ENCODE peak calls at places on chromosome 21, in six cellular contexts. One of them, this sample, is unnamed. For H3K9me3, the result is how much of the 10 kb centered on the place peaks cover.

GRCh38 chr21:28927122-28927521 is 65.6 kb downstream of the LTN1 start:
- DNase-seq in H9: no peak
- DNase-seq in CD8-positive, alpha-beta memory T cell: no peak
- DNase-seq in kidney: no peak
- DNase-seq in neural progenitor cell: no peak
- DNase-seq in IMR-90: no peak
- DNase-seq in this sample: no peak

GRCh38 chr21:46226146-46226545 is 2.4 kb downstream of the LSS start:
- DNase-seq in H9: no peak
- DNase-seq in CD8-positive, alpha-beta memory T cell: no peak
- DNase-seq in kidney: no peak
- DNase-seq in neural progenitor cell: no peak
- DNase-seq in IMR-90: peak
- DNase-seq in this sample: no peak

GRCh38 chr21:32597205-32597604 is 11.9 kb upstream of the TCP10L start:
- DNase-seq in H9: no peak
- DNase-seq in CD8-positive, alpha-beta memory T cell: no peak
- DNase-seq in kidney: no peak
- DNase-seq in neural progenitor cell: no peak
- DNase-seq in IMR-90: peak
- DNase-seq in this sample: no peak

GRCh38 chr21:46617267-46618051 is 12.6 kb upstream of the S100B start:
- DNase-seq in H9: no peak
- DNase-seq in CD8-positive, alpha-beta memory T cell: no peak
- DNase-seq in kidney: no peak
- DNase-seq in neural progenitor cell: no peak
- DNase-seq in IMR-90: peak
- DNase-seq in this sample: no peak

GRCh38 chr21:45086342-45086958 is 12.1 kb downstream of the ADARB1 start:
- DNase-seq in H9: no peak
- DNase-seq in CD8-positive, alpha-beta memory T cell: no peak
- DNase-seq in kidney: no peak
- DNase-seq in neural progenitor cell: no peak
- DNase-seq in IMR-90: no peak
- DNase-seq in this sample: no peak

GRCh38 chr21:33121715-33122475 is 52.0 kb downstream of the OLIG1 start:
- DNase-seq in H9: peak
- DNase-seq in CD8-positive, alpha-beta memory T cell: no peak
- DNase-seq in kidney: no peak
- DNase-seq in neural progenitor cell: peak
- DNase-seq in IMR-90: peak
- DNase-seq in this sample: peak

GRCh38 chr21:31665397-31665796 is 5.9 kb downstream of the SOD1 start:
- DNase-seq in H9: peak
- DNase-seq in CD8-positive, alpha-beta memory T cell: no peak
- DNase-seq in kidney: no peak
- DNase-seq in neural progenitor cell: no peak
- DNase-seq in IMR-90: peak
- DNase-seq in this sample: no peak

GRCh38 chr21:46662367-46662654 is 26.8 kb downstream of the PRMT2 start:
- DNase-seq in H9: no peak
- DNase-seq in CD8-positive, alpha-beta memory T cell: no peak
- DNase-seq in kidney: peak
- DNase-seq in neural progenitor cell: no peak
- DNase-seq in IMR-90: no peak
- DNase-seq in this sample: no peak

GRCh38 chr21:46161800-46162592 is 6.6 kb upstream of the FTCD start:
- DNase-seq in H9: no peak
- DNase-seq in CD8-positive, alpha-beta memory T cell: no peak
- DNase-seq in kidney: peak
- DNase-seq in neural progenitor cell: peak
- DNase-seq in IMR-90: no peak
- DNase-seq in this sample: no peak

GRCh38 chr21:30497065-30497464 is at the start of gene KRTAP19-4:
- DNase-seq in H9: no peak
- DNase-seq in CD8-positive, alpha-beta memory T cell: no peak
- DNase-seq in kidney: no peak
- DNase-seq in neural progenitor cell: no peak
- DNase-seq in IMR-90: no peak
- DNase-seq in this sample: no peak

DNA sequence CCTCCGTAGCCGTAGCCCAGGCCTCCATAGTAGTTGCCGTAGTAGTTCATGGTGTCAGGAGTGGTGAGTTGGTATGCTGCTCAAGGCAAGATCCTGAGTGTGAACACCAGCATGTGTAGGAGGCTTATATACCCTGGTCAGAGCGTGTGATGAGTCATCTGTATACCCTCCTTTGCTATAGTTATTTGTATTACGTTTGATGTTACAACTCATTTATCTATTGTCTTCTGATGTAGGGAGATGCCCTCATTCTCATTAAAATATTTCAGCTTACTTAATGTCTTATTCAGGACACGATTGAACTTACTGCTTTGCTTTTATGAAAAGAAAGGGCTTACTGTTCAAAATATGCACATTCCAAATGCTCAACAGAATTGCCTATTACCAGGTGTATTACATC is at the start of gene KRTAP19-5:
- DNase-seq in H9: no peak
- DNase-seq in CD8-positive, alpha-beta memory T cell: no peak
- DNase-seq in kidney: no peak
- DNase-seq in neural progenitor cell: no peak
- DNase-seq in IMR-90: no peak
- DNase-seq in this sample: no peak
- H3K9me3 ChIP-seq in H9: under half
- H3K9me3 ChIP-seq in CD8-positive, alpha-beta memory T cell: under half
- H3K9me3 ChIP-seq in kidney: under half
- H3K9me3 ChIP-seq in neural progenitor cell: under half
- H3K9me3 ChIP-seq in IMR-90: under half
- H3K9me3 ChIP-seq in this sample: under half

GRCh38 chr21:15182731-15183130 is 117.9 kb upstream of the NRIP1 start:
- DNase-seq in H9: no peak
- DNase-seq in CD8-positive, alpha-beta memory T cell: no peak
- DNase-seq in kidney: no peak
- DNase-seq in neural progenitor cell: no peak
- DNase-seq in IMR-90: no peak
- DNase-seq in this sample: no peak
- H3K27ac ChIP-seq in H9: no peak
- H3K27ac ChIP-seq in CD8-positive, alpha-beta memory T cell: no peak
- H3K27ac ChIP-seq in kidney: no peak
- H3K27ac ChIP-seq in neural progenitor cell: no peak
- H3K27ac ChIP-seq in IMR-90: no peak
- H3K27ac ChIP-seq in this sample: no peak

GRCh38 chr21:38319781-38320180 is 63.0 kb downstream of the KCNJ15 start:
- DNase-seq in H9: no peak
- DNase-seq in CD8-positive, alpha-beta memory T cell: no peak
- DNase-seq in kidney: no peak
- DNase-seq in neural progenitor cell: no peak
- DNase-seq in IMR-90: peak
- DNase-seq in this sample: no peak
- H3K9me3 ChIP-seq in H9: under half
- H3K9me3 ChIP-seq in CD8-positive, alpha-beta memory T cell: under half
- H3K9me3 ChIP-seq in kidney: under half
- H3K9me3 ChIP-seq in neural progenitor cell: under half
- H3K9me3 ChIP-seq in IMR-90: under half
- H3K9me3 ChIP-seq in this sample: under half

GRCh38 chr21:38807987-38808386 is 2.3 kb downstream of the ETS2 start:
- DNase-seq in H9: no peak
- DNase-seq in CD8-positive, alpha-beta memory T cell: no peak
- DNase-seq in kidney: no peak
- DNase-seq in neural progenitor cell: peak
- DNase-seq in IMR-90: peak
- DNase-seq in this sample: no peak
- H3K27ac ChIP-seq in H9: no peak
- H3K27ac ChIP-seq in CD8-positive, alpha-beta memory T cell: no peak
- H3K27ac ChIP-seq in kidney: peak
- H3K27ac ChIP-seq in neural progenitor cell: peak
- H3K27ac ChIP-seq in IMR-90: peak
- H3K27ac ChIP-seq in this sample: no peak

GRCh38 chr21:41737656-41738324 is 29.1 kb downstream of the RIPK4 start:
- DNase-seq in H9: no peak
- DNase-seq in CD8-positive, alpha-beta memory T cell: no peak
- DNase-seq in kidney: no peak
- DNase-seq in neural progenitor cell: no peak
- DNase-seq in IMR-90: no peak
- DNase-seq in this sample: no peak

GRCh38 chr21:41736423-41736822 is 30.4 kb downstream of the RIPK4 start:
- DNase-seq in H9: no peak
- DNase-seq in CD8-positive, alpha-beta memory T cell: no peak
- DNase-seq in kidney: peak
- DNase-seq in neural progenitor cell: no peak
- DNase-seq in IMR-90: no peak
- DNase-seq in this sample: no peak

GRCh38 chr21:41730399-41730798 is 36.5 kb downstream of the RIPK4 start:
- DNase-seq in H9: no peak
- DNase-seq in CD8-positive, alpha-beta memory T cell: no peak
- DNase-seq in kidney: no peak
- DNase-seq in neural progenitor cell: no peak
- DNase-seq in IMR-90: no peak
- DNase-seq in this sample: no peak

GRCh38 chr21:41729701-41730368 is 37.0 kb downstream of the RIPK4 start:
- DNase-seq in H9: no peak
- DNase-seq in CD8-positive, alpha-beta memory T cell: no peak
- DNase-seq in kidney: peak
- DNase-seq in neural progenitor cell: no peak
- DNase-seq in IMR-90: no peak
- DNase-seq in this sample: no peak

GRCh38 chr21:41733951-41734689 is 32.7 kb downstream of the RIPK4 start:
- DNase-seq in H9: no peak
- DNase-seq in CD8-positive, alpha-beta memory T cell: no peak
- DNase-seq in kidney: peak
- DNase-seq in neural progenitor cell: no peak
- DNase-seq in IMR-90: no peak
- DNase-seq in this sample: no peak
- H3K9me3 ChIP-seq in H9: under half
- H3K9me3 ChIP-seq in CD8-positive, alpha-beta memory T cell: under half
- H3K9me3 ChIP-seq in kidney: under half
- H3K9me3 ChIP-seq in neural progenitor cell: under half
- H3K9me3 ChIP-seq in IMR-90: under half
- H3K9me3 ChIP-seq in this sample: under half